ENCODE peak calls at places on chromosomes 4 and X, in five cellular contexts. O is GM23338, L is HCT116, Q is PC-3, C is neural progenitor cell. J is an unnamed sample.

GRCh38 chr4:120870279-120870673 is 52.2 kb downstream of the PRDM5 start:
- DNase-seq in C (peak; percentile 22), L (no peak), Q (peak; percentile 3), O (peak; percentile 69), J (no peak)

GRCh38 chr4:8231551-8232049 is 32.5 kb downstream of the SH3TC1 start:
- DNase-seq in L (no peak), C (no peak), O (no peak), Q (no peak), J (no peak)

GRCh38 chrX:51568586-51568985 is 50.1 kb downstream of the CENPVL3 start:
- DNase-seq in L (no peak), C (no peak), O (no peak), Q (peak; percentile 87), J (no peak)

GRCh38 chr4:138034871-138035270 is 207.3 kb downstream of the SLC7A11 start:
- DNase-seq in Q (peak; percentile 87), C (no peak), O (no peak), L (no peak), J (no peak)

GRCh38 chrX:48589482-48590162 is 7.7 kb upstream of the WDR13 start:
- DNase-seq in C (no peak), L (no peak), O (no peak), Q (no peak), J (no peak)

GRCh38 chr4:175054980-175055379 is 136.8 kb downstream of the ADAM29 start:
- DNase-seq in C (peak; percentile 51), O (peak; percentile 79), Q (no peak), L (no peak), J (no peak)

GRCh38 chrX:140733766-140734342 is 24.3 kb downstream of the LINC00632 start:
- DNase-seq in O (peak; percentile 46), L (no peak), C (peak; percentile 54), Q (peak; percentile 59), J (peak; percentile 46)

GRCh38 chr4:101418055-101418454 is 70.7 kb upstream of the PPP3CA start:
- DNase-seq in C (no peak), L (no peak), O (no peak), Q (no peak), J (peak; percentile 63)

GRCh38 chr4:159698336-159698735 is 595.5 kb downstream of the RAPGEF2 start:
- DNase-seq in O (no peak), C (no peak), Q (no peak), L (no peak), J (no peak)

GRCh38 chr4:127143460-127144190 is 489.1 kb upstream of the INTU start:
- DNase-seq in C (no peak), O (no peak), L (no peak), Q (peak; percentile 30), J (no peak)

GRCh38 chr4:185600801-185601200 is 65.5 kb upstream of the PDLIM3 start:
- DNase-seq in L (no peak), Q (no peak), O (no peak), C (no peak), J (no peak)

GRCh38 chr4:70190579-70190978 is 4.9 kb upstream of the ODAM start:
- DNase-seq in C (no peak), O (peak; percentile 16), Q (no peak), L (no peak), J (no peak)

GRCh38 chr4:176436500-176436973 is 116.8 kb downstream of the SPCS3 start:
- DNase-seq in O (no peak), C (no peak), L (no peak), Q (peak; percentile 74), J (peak; percentile 39)

GRCh38 chrX:130197464-130197863 is 25.7 kb downstream of the RAB33A start:
- DNase-seq in O (no peak), C (no peak), Q (no peak), L (no peak), J (no peak)

GRCh38 chr4:184150102-184150839 is 67.4 kb downstream of the ENPP6 start:
- DNase-seq in L (no peak), C (no peak), O (no peak), Q (no peak), J (no peak)

DNA sequence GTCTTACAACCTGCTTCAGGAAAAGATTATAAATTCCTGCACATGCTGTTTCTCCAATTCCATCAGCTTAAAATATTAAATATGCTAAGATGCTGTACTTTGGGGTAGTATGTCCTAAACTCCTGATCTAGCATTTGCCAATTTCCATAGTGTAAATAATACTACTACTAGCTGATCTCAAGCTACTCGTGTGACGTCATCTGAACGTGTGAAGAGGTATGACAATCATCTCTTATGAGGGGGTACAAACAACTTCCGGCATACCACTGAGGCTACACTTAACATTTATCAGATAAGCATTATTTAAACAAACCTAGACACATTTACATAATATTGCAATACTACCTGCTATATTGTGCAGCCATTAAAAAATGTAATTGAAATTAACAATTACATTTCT is 52.4 kb upstream of the APELA start:
- DNase-seq in Q (no peak), L (no peak), O (no peak), C (no peak), J (no peak)
- H3K4me3 ChIP-seq in Q (no peak overlapping the region), L (no peak overlapping the region), O (no peak overlapping the region), C (no peak overlapping the region), J (no peak overlapping the region)

GRCh38 chr4:148444296-148445070 is 2.3 kb upstream of the NR3C2 start:
- DNase-seq in Q (peak; percentile 22), L (no peak), C (peak; percentile 70), O (peak; percentile 71), J (peak; percentile 27)
- TF ChIP-seq EZH2 in Q (no peak), L (no peak), C (peak; percentile 39), O (no peak), J (no peak)

GRCh38 chr4:55951191-55951922 is 2.6 kb downstream of the CEP135 start:
- DNase-seq in L (no peak), C (no peak), Q (no peak), O (no peak), J (no peak)

GRCh38 chr4:55947912-55948725 is 626 bp upstream of the CEP135 start:
- DNase-seq in O (no peak), Q (peak; percentile 96), C (no peak), L (peak; percentile 28), J (peak; percentile 84)

GRCh38 chr4:55948726-55949479 is at the start of gene CEP135:
- DNase-seq in Q (peak; percentile 96), L (peak; percentile 77), C (peak; percentile 99), O (peak; percentile 96), J (peak; percentile 93)

GRCh38 chr4:55949480-55949802 is 696 bp downstream of the CEP135 start:
- DNase-seq in C (no peak), Q (no peak), O (no peak), L (no peak), J (no peak)

DNA sequence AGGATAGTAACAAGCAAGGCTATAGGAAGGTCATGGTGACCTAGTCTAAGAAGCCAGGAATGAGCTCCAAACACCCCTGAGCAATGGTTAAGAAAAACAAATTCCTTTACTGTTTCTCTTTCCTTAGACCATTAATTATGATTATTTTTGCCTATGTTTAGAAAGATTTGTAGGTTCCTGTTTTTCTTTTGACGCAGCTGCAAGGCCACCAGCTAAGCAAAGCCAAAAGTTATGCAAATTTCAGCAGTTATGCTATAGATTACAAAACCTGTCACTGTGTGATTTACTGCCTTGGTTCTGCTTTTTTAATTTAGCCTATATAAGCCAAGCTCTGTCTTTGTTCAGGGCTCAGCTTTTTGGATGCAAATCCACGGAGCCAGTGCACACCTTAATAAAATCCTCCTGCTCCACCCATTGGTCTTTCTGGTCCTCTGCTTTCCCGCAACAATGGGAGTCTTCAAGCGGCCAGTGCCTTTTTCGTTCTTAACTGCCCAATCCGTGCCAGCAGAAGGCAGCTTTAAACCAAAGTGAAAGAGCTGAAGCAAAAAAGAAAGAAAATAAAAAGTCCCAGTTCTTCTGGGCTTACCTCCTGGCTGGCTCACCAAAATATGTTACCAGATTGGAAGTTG is 1.4 kb upstream of the CEP135 start:
- DNase-seq in C (no peak), L (no peak), O (no peak), Q (no peak), J (peak; percentile 43)
- TF ChIP-seq EZH2phosphoT487 in C (no peak), L (no peak), O (no peak), Q (no peak), J (no peak)

GRCh38 chrX:153706799-153707198 is 17.4 kb downstream of the BCAP31 start:
- DNase-seq in L (no peak), C (no peak), Q (no peak), O (no peak), J (no peak)
- H3K4me3 ChIP-seq in L (no peak overlapping the region), C (no peak overlapping the region), Q (no peak overlapping the region), O (no peak overlapping the region), J (no peak overlapping the region)

DNA sequence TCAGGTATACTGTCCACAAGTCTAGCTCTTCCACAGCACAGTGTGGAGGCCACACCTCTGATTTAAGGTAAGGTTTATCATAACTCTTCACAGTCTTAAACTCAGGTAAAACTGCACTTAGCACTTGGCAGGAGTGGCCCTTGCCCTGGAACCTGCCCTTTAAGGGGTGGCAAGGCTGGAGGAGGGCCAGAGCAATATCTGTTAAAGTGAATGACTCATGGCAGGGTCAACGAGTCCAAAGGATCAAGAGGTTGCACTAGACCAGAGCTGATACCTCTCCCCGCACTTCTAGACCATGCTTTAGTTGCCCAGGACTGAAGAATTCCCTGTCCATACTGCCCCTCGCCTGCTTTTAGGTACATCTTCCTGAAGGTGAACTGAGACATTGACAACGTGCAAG is 14.7 kb upstream of the GPR50 start:
- DNase-seq in C (no peak), Q (no peak), L (no peak), O (no peak), J (no peak)
- TF ChIP-seq EZH2 in C (no peak), Q (no peak), L (no peak), O (no peak), J (no peak)

J was measured in MM.1S.